ENCODE peak calls at places on chromosomes 12 and 14, in seven cellular contexts. L is stimulated activated CD8-positive, alpha-beta memory T cell treated with anti-CD3 and anti-CD28 coated beads, Interleukin-15, amount 100 ng/mL, for 1 hour; P is activated CD4-positive, alpha-beta T cell treated with anti-CD3 and anti-CD28 coated beads, Interleukin-2, amount 10 ng/mL, durations not matched to agents 24 days and 14 days; X is bronchial epithelial cell; D is PC-9; K is RWPE1; A is D721Med. I is an unnamed sample.

GRCh38 chr14:73823339-73823885 is 28.2 kb upstream of the PTGR2 start:
- DNase-seq in L (no peak), P (no peak), X (no peak), D (no peak), K (no peak), A (no peak), I (no peak)

GRCh38 chr14:89372156-89372555 is 44.9 kb downstream of the FOXN3 start:
- DNase-seq in L (no peak), P (no peak), X (no peak), D (no peak), K (no peak), A (no peak), I (no peak)

GRCh38 chr12:67276469-67276868 is 7.3 kb downstream of the CAND1 start:
- DNase-seq in L (no peak), P (no peak), X (no peak), D (no peak), K (no peak), A (no peak), I (no peak)

GRCh38 chr14:105840266-105841021 is 314.1 kb downstream of the TMEM121 start:
- DNase-seq in L (no peak), P (no peak), X (no peak), D (no peak), K (no peak), A (no peak), I (no peak)

GRCh38 chr12:14373202-14373601 is 7.7 kb downstream of the ATF7IP start:
- DNase-seq in L (no peak), P (no peak), X (peak), D (no peak), K (peak), A (no peak), I (peak)

GRCh38 chr12:2858944-2859352 is 2.1 kb upstream of the TEX52 start:
- DNase-seq in L (no peak), P (no peak), X (no peak), D (no peak), K (no peak), A (no peak), I (no peak)

GRCh38 chr14:76829016-76829365 is 2.8 kb downstream of the LRRC74A start:
- DNase-seq in L (no peak), P (no peak), X (no peak), D (no peak), K (no peak), A (no peak), I (peak)

GRCh38 chr14:29926701-29927595 is 699 bp downstream of the PRKD1 start:
- DNase-seq in L (no peak), P (no peak), X (no peak), D (peak), K (peak), A (peak), I (peak)

GRCh38 chr14:65277580-65278270 is 134.8 kb upstream of the FUT8 start:
- DNase-seq in L (no peak), P (no peak), X (no peak), D (no peak), K (no peak), A (peak), I (no peak)

GRCh38 chr14:21184252-21184651 is 28.4 kb upstream of the OR5AU1 start:
- DNase-seq in L (no peak), P (no peak), X (no peak), D (no peak), K (no peak), A (no peak), I (no peak)

GRCh38 chr14:92540472-92541048 is 27.0 kb downstream of the RIN3 start:
- DNase-seq in L (no peak), P (no peak), X (peak), D (peak), K (peak), A (no peak), I (peak)

GRCh38 chr12:43237238-43237879 is 314.6 kb downstream of the ADAMTS20 start:
- DNase-seq in L (no peak), P (no peak), X (no peak), D (no peak), K (no peak), A (no peak), I (no peak)

GRCh38 chr14:90805662-90806548 is 10.3 kb downstream of the TTC7B start:
- DNase-seq in L (no peak), P (no peak), X (no peak), D (no peak), K (no peak), A (no peak), I (no peak)

GRCh38 chr14:23054000-23054811 is 3.1 kb downstream of the CDH24 start:
- DNase-seq in L (no peak), P (peak), X (no peak), D (no peak), K (no peak), A (no peak), I (no peak)

GRCh38 chr14:96683575-96684289 is 113.5 kb upstream of the VRK1 start:
- DNase-seq in L (no peak), P (no peak), X (no peak), D (no peak), K (no peak), A (no peak), I (no peak)

GRCh38 chr12:88781909-88782308 is 201.6 kb upstream of the KITLG start:
- DNase-seq in L (no peak), P (no peak), X (peak), D (no peak), K (peak), A (no peak), I (peak)

GRCh38 chr14:69048456-69048855 is 69.4 kb upstream of the ACTN1 start:
- DNase-seq in L (no peak), P (no peak), X (no peak), D (no peak), K (no peak), A (no peak), I (peak)

GRCh38 chr14:103023881-103024473 is 33.4 kb downstream of the CDC42BPB start:
- DNase-seq in L (no peak), P (no peak), X (peak), D (no peak), K (no peak), A (no peak), I (no peak)

GRCh38 chr12:69354561-69355187 is 4.9 kb upstream of the YEATS4 start:
- DNase-seq in L (no peak), P (no peak), X (no peak), D (no peak), K (no peak), A (no peak), I (no peak)

I was measured in mammary epithelial cell.